ENCODE peak calls at places on chromosome 1, in four cellular contexts. A, H, W and X are unnamed samples.
A peak's percentile ranks its signal among the peaks of the same experiment; 100 is the strongest.

GRCh38 chr1:167518331-167518700 is at the start of gene CD247:
- DNase-seq in A (no peak), H (no peak), W (no peak), X (no peak)

GRCh38 chr1:39671793-39672550 is at the start of gene NT5C1A:
- DNase-seq in A (no peak), H (no peak), W (peak; percentile 30), X (peak; percentile 66)

GRCh38 chr1:6923012-6923805 is 138.0 kb downstream of the CAMTA1 start:
- DNase-seq in A (no peak), H (no peak), W (no peak), X (no peak)

GRCh38 chr1:192270398-192270797 is 46.4 kb upstream of the RGS21 start:
- DNase-seq in A (no peak), H (no peak), W (no peak), X (no peak)

GRCh38 chr1:150561830-150562367 is 12.7 kb downstream of the ADAMTSL4 start:
- DNase-seq in A (peak; percentile 97), H (peak; percentile 88), W (peak; percentile 89), X (peak; percentile 85)

GRCh38 chr1:184866991-184867788 is 107.1 kb downstream of the NIBAN1 start:
- DNase-seq in A (no peak), H (peak; percentile 31), W (peak; percentile 27), X (peak; percentile 47)

GRCh38 chr1:188476606-188477005 is 1647.9 kb downstream of the PLA2G4A start:
- DNase-seq in A (no peak), H (no peak), W (no peak), X (no peak)

GRCh38 chr1:6184083-6184783 is 4.1 kb upstream of the CHD5 start:
- DNase-seq in A (no peak), H (no peak), W (no peak), X (no peak)

GRCh38 chr1:7298749-7299151 is 472.3 kb upstream of the VAMP3 start:
- DNase-seq in A (no peak), H (no peak), W (no peak), X (no peak)

GRCh38 chr1:207748737-207749528 is 2.9 kb upstream of the CD46 start:
- DNase-seq in A (no peak), H (no peak), W (no peak), X (no peak)

GRCh38 chr1:23793018-23793781 is 2.3 kb downstream of the LYPLA2 start:
- DNase-seq in A (peak; percentile 50), H (no peak), W (peak; percentile 46), X (peak; percentile 45)

GRCh38 chr1:64323054-64323453 is 119.6 kb downstream of the UBE2U start:
- DNase-seq in A (no peak), H (no peak), W (no peak), X (no peak)

GRCh38 chr1:64318428-64318827 is 115.0 kb downstream of the UBE2U start:
- DNase-seq in A (no peak), H (no peak), W (no peak), X (no peak)

GRCh38 chr1:64319985-64320384 is 116.6 kb downstream of the UBE2U start:
- DNase-seq in A (no peak), H (no peak), W (no peak), X (no peak)

GRCh38 chr1:64320470-64320869 is 117.0 kb downstream of the UBE2U start:
- DNase-seq in A (no peak), H (no peak), W (no peak), X (no peak)

GRCh38 chr1:64320899-64321624 is 117.6 kb downstream of the UBE2U start:
- DNase-seq in A (no peak), H (no peak), W (no peak), X (no peak)
- TF ChIP-seq CTCF in A (no peak), H (no peak), W (no peak), X (no peak)

GRCh38 chr1:9058465-9058864 is 11.0 kb downstream of the SLC2A5 start:
- DNase-seq in A (no peak), H (no peak), W (no peak), X (no peak)
- TF ChIP-seq CTCF in A (no peak), H (no peak), W (no peak), X (no peak)

GRCh38 chr1:206635080-206635982 is at the start of gene DYRK3:
- DNase-seq in A (peak; percentile 94), H (peak; percentile 84), W (peak; percentile 89), X (peak; percentile 97)
- TF ChIP-seq CTCF in A (peak; percentile 43), H (no peak), W (no peak), X (no peak)

DNA sequence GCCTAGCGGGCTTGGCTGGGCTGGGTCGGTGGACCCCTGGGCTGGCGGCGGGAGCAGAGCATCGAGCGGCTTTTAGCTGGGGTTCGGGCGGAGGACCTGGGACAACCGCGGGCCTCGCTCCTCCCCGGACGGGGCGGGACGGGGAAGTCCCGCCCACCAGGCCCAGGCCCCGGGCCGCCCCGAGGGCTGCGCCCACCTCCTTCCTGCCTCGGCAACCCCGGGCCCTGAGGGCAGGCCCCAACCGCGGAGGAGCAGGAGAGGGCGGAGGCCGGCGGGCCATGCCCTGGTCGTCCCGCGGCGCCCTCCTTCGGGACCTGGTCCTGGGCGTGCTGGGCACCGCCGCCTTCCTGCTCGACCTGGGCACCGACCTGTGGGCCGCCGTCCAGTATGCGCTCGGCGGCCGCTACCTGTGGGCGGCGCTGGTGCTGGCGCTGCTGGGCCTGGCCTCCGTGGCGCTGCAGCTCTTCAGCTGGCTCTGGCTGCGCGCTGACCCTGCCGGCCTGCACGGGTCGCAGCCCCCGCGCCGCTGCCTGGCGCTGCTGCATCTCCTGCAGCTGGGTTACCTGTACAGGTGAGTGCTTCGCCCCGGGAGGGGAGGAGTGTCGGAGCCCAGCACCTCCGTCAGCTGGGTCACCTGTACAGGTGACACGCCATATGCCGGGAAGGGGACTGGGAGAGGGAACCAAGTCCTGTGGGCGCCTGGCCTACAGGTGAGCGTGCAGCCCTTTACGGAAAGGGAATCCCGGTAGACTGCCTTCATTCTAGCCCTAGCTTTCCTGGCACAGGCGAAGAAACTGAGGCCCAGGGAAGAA is at the start of gene XKR8:
- DNase-seq in A (peak; percentile 74), H (peak; percentile 38), W (peak; percentile 88), X (peak; percentile 97)
- TF ChIP-seq CTCF in A (peak; percentile 74), H (peak; percentile 41), W (peak; percentile 48), X (peak; percentile 57)

GRCh38 chr1:214588963-214589597 is 13.9 kb upstream of the CENPF start:
- DNase-seq in A (no peak), H (no peak), W (no peak), X (no peak)

GRCh38 chr1:214587165-214587564 is 15.8 kb upstream of the CENPF start:
- DNase-seq in A (no peak), H (no peak), W (no peak), X (no peak)

GRCh38 chr1:214593158-214593557 is 9.8 kb upstream of the CENPF start:
- DNase-seq in A (no peak), H (no peak), W (no peak), X (no peak)

GRCh38 chr1:214586621-214587020 is 16.4 kb upstream of the CENPF start:
- DNase-seq in A (no peak), H (no peak), W (no peak), X (no peak)

GRCh38 chr1:214590696-214591095 is 12.3 kb upstream of the CENPF start:
- DNase-seq in A (no peak), H (no peak), W (no peak), X (no peak)
- TF ChIP-seq CTCF in A (no peak), H (no peak), W (no peak), X (no peak)

GRCh38 chr1:154937051-154937987 is 800 bp upstream of the PMVK start:
- DNase-seq in A (peak; percentile 87), H (peak; percentile 85), W (peak; percentile 95), X (peak; percentile 86)

GRCh38 chr1:154934358-154934948 is 2.1 kb downstream of the PMVK start:
- DNase-seq in A (no peak), H (no peak), W (no peak), X (no peak)

GRCh38 chr1:154935749-154936415 is 637 bp downstream of the PMVK start:
- DNase-seq in A (no peak), H (no peak), W (no peak), X (no peak)

GRCh38 chr1:154937988-154938386 is 1.5 kb upstream of the PMVK start:
- DNase-seq in A (no peak), H (no peak), W (no peak), X (no peak)

DNA sequence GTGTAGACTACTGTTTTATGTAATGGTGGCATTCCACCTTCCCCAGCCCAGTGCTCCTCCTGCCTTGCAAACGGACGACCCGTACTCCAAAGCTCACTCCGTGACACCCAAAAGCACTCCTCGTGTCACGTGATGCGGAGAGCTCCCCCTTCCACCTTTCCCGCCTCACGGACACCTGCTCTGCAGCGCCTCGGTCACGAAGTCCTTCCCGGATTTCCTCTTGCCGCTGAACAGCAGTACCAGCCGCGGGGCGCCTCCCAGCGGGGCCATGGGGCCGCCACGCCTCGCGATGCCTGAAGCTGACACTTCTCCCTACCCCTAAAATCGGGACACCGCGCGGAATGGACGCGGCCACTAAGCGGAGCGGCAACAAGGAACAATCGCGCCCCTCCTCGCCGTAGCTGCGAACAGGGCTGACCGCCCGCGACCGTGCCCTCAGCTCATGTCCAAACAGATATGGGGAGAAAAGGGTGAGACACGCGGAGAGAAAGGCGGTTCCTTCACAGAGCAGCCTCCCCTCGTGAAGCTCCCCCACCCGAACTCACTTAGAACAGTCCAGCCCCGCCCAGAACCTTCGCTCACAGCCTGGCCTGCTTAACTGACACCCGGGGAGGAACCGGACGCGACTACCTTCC is at the start of gene PMVK:
- DNase-seq in A (peak; percentile 96), H (peak; percentile 97), W (peak; percentile 95), X (peak; percentile 95)
- TF ChIP-seq CTCF in A (peak; percentile 57), H (peak; percentile 23), W (peak; percentile 40), X (peak; percentile 49)

GRCh38 chr1:157495285-157495684 is 57.0 kb downstream of the FCRL5 start:
- DNase-seq in A (no peak), H (no peak), W (no peak), X (no peak)

GRCh38 chr1:157494093-157494492 is 58.2 kb downstream of the FCRL5 start:
- DNase-seq in A (no peak), H (no peak), W (no peak), X (no peak)

GRCh38 chr1:157487430-157487829 is 64.9 kb downstream of the FCRL5 start:
- DNase-seq in A (no peak), H (no peak), W (no peak), X (no peak)

GRCh38 chr1:157488160-157488559 is 64.2 kb downstream of the FCRL5 start:
- DNase-seq in A (no peak), H (no peak), W (no peak), X (no peak)

GRCh38 chr1:157490337-157491165 is 61.8 kb downstream of the FCRL5 start:
- DNase-seq in A (peak; percentile 55), H (peak; percentile 58), W (peak; percentile 67), X (peak; percentile 54)
- TF ChIP-seq CTCF in A (peak; percentile 52), H (peak; percentile 36), W (peak; percentile 75), X (peak; percentile 72)

DNA sequence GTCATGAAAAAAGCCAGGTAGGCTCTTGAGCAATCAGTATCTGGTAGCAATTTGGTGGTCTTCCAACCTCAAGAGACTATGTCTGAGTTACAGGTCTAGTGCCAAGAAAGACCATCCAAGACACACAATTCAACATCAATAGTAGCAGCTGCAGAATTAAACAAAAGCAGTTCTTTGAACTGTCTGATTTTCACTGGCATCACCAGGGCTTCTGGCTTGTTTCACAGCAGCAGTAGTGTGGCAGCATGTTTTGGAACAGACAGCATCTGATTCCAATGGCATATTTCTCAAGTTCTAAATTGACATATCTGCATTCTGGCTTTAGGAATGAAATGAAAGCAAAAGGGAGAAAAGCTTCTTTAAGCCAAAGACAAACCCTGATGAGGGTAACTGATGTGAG is 334.7 kb upstream of the PRMT6 start:
- DNase-seq in A (no peak), H (no peak), W (no peak), X (no peak)
- TF ChIP-seq CTCF in A (no peak), H (no peak), W (no peak), X (no peak)